ENCODE peak calls at places on chromosomes 5 and 9, in seven cellular contexts. M is PC-3, Z is adrenal gland, D is stomach, H is mucosa of descending colon, L is heart right ventricle, J is fibroblast of villous mesenchyme. U is an unnamed sample.

GRCh38 chr5:133868946-133869674 is 99.3 kb downstream of the C5orf15 start:
- DNase-seq in D (peak), H (peak), Z (peak), M (peak), J (peak), L (peak), U (peak)

GRCh38 chr5:135041145-135041587 is 7.1 kb upstream of the PITX1 start:
- DNase-seq in Z (no peak), M (no peak), J (no peak), D (no peak), L (no peak), H (no peak), U (no peak)

GRCh38 chr5:141560141-141560540 is 58.7 kb downstream of the DIAPH1 start:
- DNase-seq in M (peak), H (peak), L (no peak), D (no peak), Z (no peak), J (peak), U (no peak)

GRCh38 chr5:132747693-132748440 is 641 bp downstream of the CCNI2 start:
- DNase-seq in L (no peak), D (peak), Z (no peak), M (no peak), J (no peak), H (peak), U (no peak)

GRCh38 chr5:72522607-72523006 is 15.4 kb upstream of the ZNF366 start:
- DNase-seq in Z (no peak), J (no peak), H (no peak), L (no peak), M (no peak), D (no peak), U (no peak)

GRCh38 chr9:111037744-111038335 is 430 bp downstream of the LPAR1 start:
- DNase-seq in D (peak), Z (no peak), J (peak), M (peak), L (peak), H (peak), U (peak)

GRCh38 chr5:68239485-68239884 is 23.9 kb downstream of the PIK3R1 start:
- DNase-seq in Z (peak), L (peak), J (peak), M (no peak), D (peak), H (peak), U (peak)

GRCh38 chr5:138564242-138564641 is 11.0 kb downstream of the HSPA9 start:
- DNase-seq in H (no peak), J (no peak), M (no peak), L (no peak), Z (peak), D (no peak), U (no peak)

GRCh38 chr5:96219580-96220281 is 213.3 kb downstream of the PCSK1 start:
- DNase-seq in H (no peak), M (peak), L (no peak), Z (no peak), J (peak), D (no peak), U (no peak)

GRCh38 chr5:174581483-174581882 is 142.9 kb upstream of the MSX2 start:
- DNase-seq in H (peak), J (no peak), D (peak), L (no peak), M (peak), Z (peak), U (no peak)

GRCh38 chr5:77641397-77641943 is 3.0 kb upstream of the OTP start:
- DNase-seq in Z (no peak), M (no peak), L (no peak), H (no peak), J (no peak), D (no peak), U (no peak)

GRCh38 chr5:11619339-11620028 is 284.8 kb downstream of the CTNND2 start:
- DNase-seq in H (peak), D (no peak), M (peak), L (no peak), J (no peak), Z (no peak), U (no peak)
- TF ChIP-seq CTCF in H (no peak), D (no peak), M (peak), L (peak), J (no peak), Z (no peak), U (peak)

DNA sequence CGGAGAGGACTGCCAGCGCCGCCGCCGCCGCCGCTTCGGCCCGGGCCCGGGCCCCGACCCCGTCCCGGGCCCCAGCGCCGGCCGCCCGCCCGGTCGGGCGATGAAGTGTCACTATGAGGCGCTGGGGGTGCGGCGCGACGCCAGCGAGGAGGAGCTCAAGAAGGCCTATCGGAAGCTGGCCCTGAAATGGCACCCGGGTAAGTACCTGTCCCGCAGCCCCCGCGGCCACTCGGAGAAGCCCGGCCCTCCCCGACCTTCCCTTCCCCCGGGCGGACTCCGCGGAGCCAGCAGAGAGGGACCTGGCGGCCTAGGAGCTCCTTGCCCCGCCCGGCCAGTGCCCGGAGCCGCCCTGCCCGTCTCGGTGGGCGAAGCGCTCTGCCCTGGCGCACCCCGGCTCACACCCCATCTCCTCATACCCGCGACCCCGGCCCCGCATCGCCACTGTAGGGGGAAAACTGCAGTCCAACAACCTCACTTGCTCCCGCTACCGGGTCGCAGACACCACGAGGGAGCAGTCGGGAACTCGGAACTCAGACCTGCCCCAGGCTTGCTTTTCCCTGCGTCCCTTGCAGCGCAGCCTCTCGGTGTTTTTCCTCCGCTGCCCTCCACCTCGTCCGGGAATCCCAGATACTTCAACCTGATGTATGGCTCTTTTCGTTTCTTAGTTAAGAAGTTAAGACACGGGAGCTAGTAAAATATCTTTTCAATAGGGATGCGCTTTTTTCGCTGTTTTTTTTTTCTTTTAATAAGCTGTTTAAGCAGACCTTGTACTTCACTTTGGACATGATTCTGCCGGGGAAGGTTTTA is 564 bp downstream of the DNAJC21 start:
- DNase-seq in D (peak), L (peak), Z (peak), J (peak), H (peak), M (peak), U (peak)
- TF ChIP-seq CTCF in D (no peak), L (no peak), Z (no peak), J (no peak), H (no peak), M (no peak), U (no peak)

GRCh38 chr9:98678244-98678842 is 30.4 kb downstream of the GABBR2 start:
- DNase-seq in L (no peak), J (no peak), H (peak), M (peak), D (no peak), Z (no peak), U (no peak)
- TF ChIP-seq CTCF in L (peak), J (peak), H (no peak), M (peak), D (no peak), Z (no peak), U (peak)

DNA sequence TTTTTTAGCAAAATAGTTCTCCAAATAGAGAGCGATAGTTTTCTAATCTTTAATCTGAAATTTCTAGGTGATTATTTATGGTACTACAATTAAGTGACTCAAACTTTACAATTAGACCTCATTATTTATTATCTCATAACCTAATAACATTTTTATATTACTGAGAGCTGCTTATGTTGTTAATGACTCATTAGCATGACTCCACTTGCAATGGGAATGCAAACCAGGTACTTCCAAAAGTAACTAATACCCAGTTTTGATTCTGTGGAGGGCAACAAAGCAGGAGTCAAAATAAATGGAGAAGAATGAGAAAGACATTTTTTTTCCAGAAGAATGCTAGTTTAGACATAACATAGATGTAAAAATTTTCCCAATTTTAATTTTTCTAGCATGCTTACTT is 466.0 kb downstream of the PLK2 start:
- DNase-seq in D (no peak), M (no peak), H (no peak), Z (no peak), J (no peak), L (no peak), U (no peak)
- TF ChIP-seq CTCF in D (no peak), M (no peak), H (no peak), Z (no peak), J (no peak), L (no peak), U (no peak)

GRCh38 chr5:110116539-110116938 is 426.8 kb downstream of the MAN2A1 start:
- DNase-seq in L (no peak), J (no peak), H (no peak), Z (no peak), M (no peak), D (no peak), U (no peak)
- TF ChIP-seq CTCF in L (no peak), J (no peak), H (no peak), Z (no peak), M (no peak), D (no peak), U (no peak)

GRCh38 chr9:77488439-77489126 is 159.5 kb downstream of the GNA14 start:
- DNase-seq in J (peak), H (no peak), D (no peak), M (peak), L (no peak), Z (no peak), U (no peak)
- TF ChIP-seq CTCF in J (peak), H (no peak), D (no peak), M (peak), L (no peak), Z (peak), U (peak)

GRCh38 chr9:127495884-127496555 is 44.7 kb downstream of the LRSAM1 start:
- DNase-seq in Z (no peak), D (no peak), J (no peak), H (no peak), M (no peak), L (no peak), U (no peak)
- TF ChIP-seq CTCF in Z (no peak), D (no peak), J (no peak), H (no peak), M (peak), L (no peak), U (no peak)

DNA sequence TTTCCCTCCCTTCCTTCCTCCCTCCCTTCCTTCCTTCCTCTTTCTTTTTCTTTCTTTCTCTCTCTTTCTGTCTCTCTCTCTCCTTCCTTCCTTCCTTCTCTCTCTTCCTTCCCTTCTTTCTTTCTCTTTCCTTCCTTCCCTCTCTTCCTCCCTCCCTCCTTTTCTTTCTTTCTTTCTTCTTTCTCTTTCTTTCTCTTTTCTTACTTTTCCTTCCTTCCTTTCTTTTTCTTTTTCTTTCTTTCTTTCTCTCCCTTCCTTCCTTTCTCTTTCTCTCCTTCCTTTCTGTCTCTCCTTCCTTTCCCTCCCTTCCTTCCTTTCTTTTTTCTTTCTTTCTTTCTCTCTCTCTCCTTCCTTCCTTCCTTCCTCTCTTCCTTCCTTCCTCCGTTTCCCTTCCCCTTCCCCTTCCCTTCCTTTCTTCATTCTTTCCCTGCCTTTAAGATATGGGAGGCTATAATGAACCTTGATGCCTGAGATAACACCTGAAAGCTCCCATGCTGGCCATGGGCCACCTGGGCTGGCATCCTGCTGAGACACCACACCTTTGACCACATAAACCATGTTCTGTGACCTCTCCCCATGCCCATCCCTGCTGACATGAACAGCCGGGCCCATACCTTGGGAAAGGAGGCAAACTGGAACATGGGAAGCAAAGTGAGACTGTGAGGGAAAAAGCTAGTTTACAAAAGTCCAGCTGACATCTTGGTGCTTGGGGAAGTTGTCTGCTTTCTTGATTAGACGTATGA is 197.8 kb upstream of the ZNF618 start:
- DNase-seq in L (no peak), D (no peak), M (no peak), Z (no peak), J (no peak), H (peak), U (no peak)
- TF ChIP-seq CTCF in L (no peak), D (no peak), M (no peak), Z (no peak), J (no peak), H (no peak), U (no peak)

DNA sequence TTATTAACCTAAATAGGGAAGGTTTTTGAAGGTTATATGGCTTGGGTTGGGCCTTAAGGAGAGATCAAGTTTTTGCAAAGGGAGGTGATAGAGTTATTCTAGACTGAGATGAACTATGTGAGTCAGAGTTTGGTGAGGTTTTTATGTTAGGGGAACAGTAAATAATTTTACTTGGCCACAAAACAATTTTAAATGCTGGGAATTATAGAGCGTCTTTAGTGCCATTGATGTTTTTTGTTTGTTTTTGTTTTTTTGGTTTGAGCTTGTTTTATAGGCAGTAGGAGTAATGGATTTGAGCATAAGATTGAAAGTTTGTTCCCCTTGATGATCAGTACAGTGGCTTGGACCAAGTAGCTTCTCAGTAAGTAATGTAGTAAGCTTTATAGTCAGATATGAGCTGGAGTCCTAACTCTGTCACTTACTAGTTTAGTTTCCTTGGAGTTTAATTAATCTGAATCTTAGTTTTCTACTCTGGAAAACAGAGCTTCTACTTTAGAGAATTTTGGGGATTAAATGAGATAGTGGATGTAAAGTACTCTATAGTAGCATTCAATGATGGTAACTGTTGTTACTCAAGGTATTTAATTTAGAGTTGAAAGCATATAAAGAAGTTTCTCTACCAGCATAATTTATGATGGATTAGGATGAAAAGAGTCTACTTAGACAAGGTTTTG is 2.9 kb downstream of the NAA35 start:
- DNase-seq in Z (no peak), L (no peak), H (no peak), J (no peak), D (no peak), M (no peak), U (no peak)
- TF ChIP-seq CTCF in Z (no peak), L (no peak), H (no peak), J (no peak), D (no peak), M (no peak), U (no peak)

DNA sequence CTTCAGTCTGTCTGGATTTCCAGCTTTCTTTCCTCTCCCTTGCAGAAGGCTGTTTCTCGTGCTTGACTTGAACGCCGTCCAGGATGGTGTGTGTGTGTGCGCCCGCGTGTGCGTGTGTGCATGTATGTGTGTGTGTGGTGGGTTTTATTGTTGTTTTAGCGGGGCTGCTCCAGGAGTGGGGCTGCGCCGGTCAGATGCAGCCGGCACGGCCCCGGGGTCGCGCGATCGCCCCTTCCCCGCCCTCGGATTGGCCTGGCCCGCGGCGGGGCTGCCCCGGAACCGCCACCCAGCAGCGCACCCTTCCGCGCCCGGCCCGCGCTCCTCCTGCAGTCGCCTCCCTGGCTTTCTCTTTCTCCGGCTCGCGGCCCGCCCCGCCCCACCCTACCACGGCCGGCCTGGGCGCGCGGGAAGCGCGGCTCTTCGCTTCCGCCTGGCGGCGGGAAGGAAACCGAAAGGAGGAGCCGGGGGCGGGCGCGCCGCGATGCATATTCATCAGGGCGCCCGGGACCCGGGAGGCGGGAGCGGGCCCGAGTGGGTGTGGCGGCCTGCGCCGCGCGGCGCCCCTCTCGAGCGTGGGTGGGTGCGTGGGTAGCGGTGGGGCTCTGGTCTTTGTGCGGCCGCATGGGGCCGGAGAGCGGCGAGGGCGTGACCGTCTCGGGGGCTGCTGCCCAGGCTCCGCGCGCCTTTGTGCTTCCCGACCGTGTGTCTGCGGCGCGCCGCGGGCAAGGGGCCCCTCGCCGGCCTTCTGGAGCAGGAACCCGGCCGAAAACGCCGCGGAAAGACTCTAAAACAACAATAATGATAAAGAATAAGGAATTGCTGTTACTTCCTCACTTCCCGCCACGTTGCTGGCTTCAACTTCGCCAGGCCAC is 8.5 kb upstream of the NFIB start:
- DNase-seq in Z (peak), M (peak), H (peak), L (peak), D (peak), J (peak), U (peak)
- TF ChIP-seq CTCF in Z (peak), M (no peak), H (peak), L (peak), D (peak), J (peak), U (peak)